ENCODE peak calls at places on chromosomes 6 and 20, in four cellular contexts. O is HepG2, C is GM12892, U is H1. T is an unnamed sample.

GRCh38 chr6:84227044-84227433 is 404 bp downstream of the CEP162 start:
- DNase-seq in O (no peak), C (no peak), U (no peak), T (no peak)

GRCh38 chr6:49142422-49143151 is 320.5 kb downstream of the MMUT start:
- DNase-seq in O (no peak), C (no peak), U (peak), T (no peak)

GRCh38 chr6:21946298-21946783 is 350.5 kb downstream of the PRL start:
- DNase-seq in O (no peak), C (no peak), U (no peak), T (no peak)

GRCh38 chr6:103000686-103001085 is 1607.2 kb downstream of the GRIK2 start:
- DNase-seq in O (no peak), C (no peak), U (no peak), T (no peak)

GRCh38 chr6:44537306-44538049 is 150.0 kb downstream of the CDC5L start:
- DNase-seq in O (no peak), C (no peak), U (no peak), T (no peak)

GRCh38 chr6:163490826-163491577 is 76.5 kb downstream of the QKI start:
- DNase-seq in O (no peak), C (no peak), U (no peak), T (no peak)

GRCh38 chr20:17518339-17519052 is 12.7 kb downstream of the BFSP1 start:
- DNase-seq in O (no peak), C (no peak), U (no peak), T (no peak)

GRCh38 chr6:148681666-148682065 is 65.2 kb upstream of the UST start:
- DNase-seq in O (no peak), C (no peak), U (no peak), T (no peak)

GRCh38 chr6:83536034-83536646 is 23.8 kb downstream of the PRSS35 start:
- DNase-seq in O (peak), C (no peak), U (no peak), T (no peak)

GRCh38 chr6:41475737-41476357 is 70.3 kb upstream of the FOXP4 start:
- DNase-seq in O (peak), C (no peak), U (no peak), T (no peak)

GRCh38 chr20:4998160-4998651 is 3.1 kb downstream of the SLC23A2 start:
- DNase-seq in O (peak), C (no peak), U (no peak), T (no peak)

GRCh38 chr20:14829897-14830296 is 492.5 kb upstream of the FLRT3 start:
- DNase-seq in O (no peak), C (no peak), U (no peak), T (no peak)

GRCh38 chr6:119844385-119844784 is 494.8 kb upstream of the MAN1A1 start:
- DNase-seq in O (no peak), C (no peak), U (no peak), T (no peak)

GRCh38 chr20:24469116-24470030 is at the start of gene SYNDIG1:
- DNase-seq in O (no peak), C (no peak), U (no peak), T (no peak)

GRCh38 chr6:5174756-5175155 is 86.0 kb downstream of the LYRM4 start:
- DNase-seq in O (no peak), C (no peak), U (no peak), T (no peak)

GRCh38 chr6:88089708-88090107 is 42.1 kb downstream of the SPACA1 start:
- DNase-seq in O (no peak), C (no peak), U (no peak), T (no peak)

GRCh38 chr20:34538671-34539123 is 19.8 kb upstream of the MAP1LC3A start:
- DNase-seq in O (peak), C (no peak), U (no peak), T (peak)

GRCh38 chr6:16600701-16601100 is 160.6 kb downstream of the ATXN1 start:
- DNase-seq in O (no peak), C (no peak), U (no peak), T (no peak)

GRCh38 chr20:35174458-35175216 is 2.8 kb downstream of the PROCR start:
- DNase-seq in O (peak), C (no peak), U (no peak), T (no peak)

GRCh38 chr20:23515250-23515939 is 24.5 kb downstream of the CST8 start:
- DNase-seq in O (no peak), C (no peak), U (no peak), T (no peak)

GRCh38 chr6:118042855-118043254 is 135.8 kb downstream of the SLC35F1 start:
- DNase-seq in O (no peak), C (no peak), U (no peak), T (no peak)

GRCh38 chr6:69696273-69696672 is 100.5 kb downstream of the LMBRD1 start:
- DNase-seq in O (no peak), C (no peak), U (no peak), T (no peak)

GRCh38 chr6:151695181-151695580 is 112.3 kb upstream of the ESR1 start:
- DNase-seq in O (no peak), C (no peak), U (no peak), T (no peak)

GRCh38 chr6:125104425-125104824 is 49.1 kb upstream of the TPD52L1 start:
- DNase-seq in O (no peak), C (no peak), U (no peak), T (no peak)

GRCh38 chr6:134195164-134195906 is 122.6 kb downstream of the SGK1 start:
- DNase-seq in O (peak), C (no peak), U (no peak), T (no peak)

GRCh38 chr6:20415304-20416062 is 13.8 kb downstream of the E2F3 start:
- DNase-seq in O (no peak), C (no peak), U (no peak), T (no peak)

GRCh38 chr6:73722318-73723060 is 26.5 kb downstream of the CD109 start:
- DNase-seq in O (no peak), C (no peak), U (no peak), T (no peak)

GRCh38 chr20:7744411-7744810 is 195.8 kb downstream of the HAO1 start:
- DNase-seq in O (no peak), C (no peak), U (no peak), T (no peak)

GRCh38 chr6:168126566-168127383 is 47.8 kb upstream of the FRMD1 start:
- DNase-seq in O (no peak), C (no peak), U (no peak), T (no peak)

GRCh38 chr6:36469148-36469661 is 26.4 kb downstream of the KCTD20 start:
- DNase-seq in O (no peak), C (no peak), U (no peak), T (no peak)

GRCh38 chr6:5619249-5619648 is 357.9 kb downstream of the FARS2 start:
- DNase-seq in O (no peak), C (no peak), U (no peak), T (peak)

GRCh38 chr6:14921878-14922277 is 324.0 kb upstream of the JARID2 start:
- DNase-seq in O (no peak), C (no peak), U (no peak), T (no peak)

GRCh38 chr20:7748624-7749023 is 191.6 kb downstream of the HAO1 start:
- DNase-seq in O (no peak), C (no peak), U (no peak), T (no peak)

DNA sequence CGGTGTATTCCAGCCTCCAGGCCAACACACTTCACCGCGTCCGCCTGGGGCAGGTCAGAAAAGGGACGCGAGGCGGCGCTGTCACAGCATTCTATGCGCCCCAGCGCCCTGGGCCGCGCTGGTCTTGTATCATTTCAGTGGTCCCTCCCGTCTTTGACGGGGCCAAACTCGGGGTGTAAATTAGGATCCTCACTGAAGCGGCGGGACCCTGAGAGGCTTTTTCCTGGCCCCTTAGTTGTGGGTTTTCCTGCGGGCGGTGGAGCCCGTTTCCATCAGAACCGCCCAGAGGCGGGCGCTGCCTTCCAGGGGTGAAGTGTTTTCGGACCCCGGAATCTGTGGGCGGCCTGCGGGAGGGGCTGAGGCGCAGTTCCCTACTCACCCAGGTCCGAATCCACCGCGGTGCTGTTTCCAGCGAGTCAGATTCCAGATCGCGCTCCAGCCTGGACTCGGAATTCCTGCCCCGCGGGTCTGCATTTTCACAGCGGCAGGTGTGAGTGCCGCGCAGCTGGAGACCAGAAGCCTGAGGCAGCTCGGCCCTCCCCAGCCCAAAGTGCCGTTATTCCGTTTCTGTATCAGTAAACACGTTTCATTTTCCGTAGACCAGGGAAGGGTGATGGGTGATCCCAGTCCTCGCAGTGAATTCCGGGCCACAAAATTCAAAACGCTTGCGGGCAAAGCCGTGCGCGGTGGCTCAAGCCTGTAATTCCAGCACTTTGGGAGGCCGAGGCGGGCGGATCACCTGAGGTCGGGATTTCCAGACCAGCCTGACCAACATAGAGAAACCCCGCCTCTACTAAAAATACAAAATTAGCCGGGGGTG is 3.9 kb upstream of the MICB start:
- DNase-seq in O (peak), C (no peak), U (no peak), T (peak)
- TF ChIP-seq POLR2AphosphoS5 in O (no peak), C (no peak), U (no peak), T (no peak)

GRCh38 chr6:46651766-46652165 is 852 bp downstream of the CYP39A1 start:
- DNase-seq in O (no peak), C (no peak), U (no peak), T (no peak)

GRCh38 chr6:46653439-46653942 is 716 bp downstream of the SLC25A27 start:
- DNase-seq in O (no peak), C (no peak), U (no peak), T (no peak)

GRCh38 chr6:46651006-46651405 is 1.6 kb downstream of the CYP39A1 start:
- DNase-seq in O (no peak), C (no peak), U (no peak), T (no peak)

GRCh38 chr6:46652232-46652602 is 401 bp downstream of the CYP39A1 start:
- DNase-seq in O (no peak), C (no peak), U (no peak), T (no peak)

DNA sequence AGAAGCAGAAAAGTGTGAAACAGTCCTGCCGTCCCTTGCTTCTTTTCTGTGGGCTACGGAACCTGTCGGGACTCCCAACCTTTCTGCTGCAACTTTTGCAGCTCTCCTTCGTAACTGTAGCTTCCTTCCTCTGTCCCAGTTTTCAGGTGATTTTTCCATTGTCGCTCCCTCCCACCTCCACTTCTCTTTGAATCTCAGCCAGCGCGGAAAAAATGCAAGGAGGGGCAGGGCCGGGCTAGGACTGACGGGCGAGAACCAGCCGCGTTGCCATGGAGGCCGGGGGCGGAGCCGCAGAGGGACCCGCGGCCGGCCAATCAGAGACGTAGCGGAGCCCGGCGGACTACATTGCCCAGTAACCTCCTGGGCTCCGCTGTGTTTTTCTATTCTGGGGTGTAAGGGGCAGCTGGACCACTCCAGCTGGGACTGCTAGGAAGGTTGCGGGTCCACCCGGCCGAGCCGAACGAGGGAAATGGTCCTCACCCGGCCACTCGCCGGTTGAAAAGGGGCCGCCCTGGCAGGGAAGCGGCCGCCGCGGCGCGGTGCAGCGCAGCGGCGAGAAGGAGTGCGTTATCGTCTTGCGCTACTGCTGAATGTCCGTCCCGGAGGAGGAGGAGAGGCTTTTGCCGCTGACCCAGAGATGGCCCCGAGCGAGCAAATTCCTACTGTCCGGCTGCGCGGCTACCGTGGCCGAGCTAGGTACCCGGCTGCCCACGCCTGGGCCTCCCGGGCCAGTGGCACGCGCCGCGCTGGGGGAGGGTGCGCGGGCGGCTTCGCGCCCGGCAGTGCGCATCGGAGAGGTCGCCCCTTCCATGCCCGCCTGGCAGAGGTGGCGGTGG is at the start of the genes CYP39A1 and SLC25A27:
- DNase-seq in O (peak), C (peak), U (peak), T (peak)
- TF ChIP-seq POLR2A in O (no peak), C (no peak), U (no peak), T (no peak)

GRCh38 chr20:54467622-54468021 is 7.8 kb upstream of the DOK5 start:
- DNase-seq in O (no peak), C (no peak), U (no peak), T (no peak)
- TF ChIP-seq TAF1 in O (no peak), C (no peak), U (no peak), T (no peak)

DNA sequence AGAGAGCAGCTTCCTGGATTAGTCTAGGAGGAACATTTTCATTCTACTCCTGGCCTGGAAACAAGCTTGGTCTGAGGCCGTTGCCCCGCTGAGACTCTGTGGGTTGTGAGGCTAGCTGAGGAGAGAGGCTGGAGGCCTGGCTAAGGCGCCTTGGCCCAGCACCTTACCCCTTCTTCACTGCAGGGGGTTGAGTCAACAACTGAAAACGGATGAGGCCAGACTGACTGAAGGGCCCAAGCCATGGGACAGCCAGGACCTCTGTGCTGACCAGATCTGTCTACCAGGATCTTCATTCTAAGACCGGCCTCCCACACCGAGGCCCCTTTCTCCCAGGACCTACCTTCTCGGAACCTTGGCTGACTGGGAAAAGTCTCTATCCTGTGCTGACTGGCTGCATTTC is 3.5 kb upstream of the AVP start:
- DNase-seq in O (no peak), C (no peak), U (no peak), T (no peak)
- TF ChIP-seq POLR2AphosphoS5 in O (no peak), C (no peak), U (no peak), T (no peak)

DNA sequence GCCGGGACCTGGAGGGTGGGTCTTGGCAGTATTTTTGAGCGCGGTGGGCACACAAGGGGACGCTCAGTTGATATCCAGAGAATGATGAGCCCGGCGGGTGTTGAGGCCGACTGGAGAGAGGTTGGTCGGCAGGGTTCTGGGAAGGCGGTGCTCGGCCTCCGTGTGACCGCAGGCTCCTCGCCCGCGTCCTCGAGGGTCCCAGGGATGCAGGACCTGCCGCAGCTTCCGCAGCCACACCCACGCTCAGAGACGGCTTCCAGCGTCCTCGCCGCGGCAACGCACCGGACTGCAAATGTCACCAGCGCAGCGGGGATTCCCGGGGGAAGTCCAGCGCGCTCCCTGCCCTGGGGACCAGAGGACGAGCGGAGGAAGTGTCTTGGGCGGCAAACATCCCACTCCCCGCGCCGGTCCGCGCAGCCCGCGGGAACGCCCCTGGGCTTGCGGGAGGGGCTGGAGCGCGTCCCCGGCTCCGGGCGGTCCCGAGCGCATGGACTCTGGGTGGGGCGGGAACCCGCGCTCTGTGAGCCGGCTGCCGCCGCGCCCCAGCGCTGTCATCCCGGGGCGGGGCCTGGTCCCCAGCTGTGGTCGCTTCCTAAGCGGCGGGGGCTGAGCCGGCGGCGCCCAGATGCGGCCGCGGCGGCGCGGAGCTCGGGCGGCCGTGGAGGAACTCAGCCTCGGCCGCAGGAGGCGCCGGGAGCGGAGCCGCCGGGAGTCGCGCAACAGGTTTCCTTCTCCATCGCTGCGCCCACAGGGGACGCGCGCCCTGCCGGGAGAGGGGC is at the start of gene STX11:
- DNase-seq in O (no peak), C (peak), U (peak), T (peak)
- TF ChIP-seq POLR2A in O (no peak), C (peak), U (no peak), T (peak)

DNA sequence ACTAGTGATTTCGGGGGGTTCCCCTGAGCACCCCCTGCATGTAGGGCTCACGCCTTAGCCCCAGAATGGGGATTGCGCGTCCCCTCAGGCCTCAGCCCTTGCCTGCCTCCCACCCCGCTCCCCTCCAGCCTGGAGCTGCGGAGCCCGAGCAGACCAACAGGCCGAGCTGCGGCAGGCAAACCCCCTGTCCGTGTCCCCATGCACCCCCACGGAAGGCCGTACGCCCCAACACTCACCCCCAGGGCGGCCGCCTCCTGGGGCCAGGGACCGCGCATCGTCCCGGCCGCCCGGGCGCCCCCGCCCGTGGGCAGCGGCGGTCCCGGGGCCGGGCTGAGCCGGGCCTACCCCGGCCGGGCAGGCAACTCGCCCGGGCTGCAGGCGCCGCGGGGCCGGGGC is 1.2 kb upstream of the KCNB1 start:
- DNase-seq in O (no peak), C (no peak), U (no peak), T (no peak)
- TF ChIP-seq TAF1 in O (no peak), C (no peak), U (no peak), T (no peak)

GRCh38 chr6:26088344-26088743 is 1.1 kb downstream of the HFE start:
- DNase-seq in O (no peak), C (no peak), U (no peak), T (no peak)
- TF ChIP-seq POLR2AphosphoS5 in O (no peak), C (no peak), U (no peak), T (no peak)

DNA sequence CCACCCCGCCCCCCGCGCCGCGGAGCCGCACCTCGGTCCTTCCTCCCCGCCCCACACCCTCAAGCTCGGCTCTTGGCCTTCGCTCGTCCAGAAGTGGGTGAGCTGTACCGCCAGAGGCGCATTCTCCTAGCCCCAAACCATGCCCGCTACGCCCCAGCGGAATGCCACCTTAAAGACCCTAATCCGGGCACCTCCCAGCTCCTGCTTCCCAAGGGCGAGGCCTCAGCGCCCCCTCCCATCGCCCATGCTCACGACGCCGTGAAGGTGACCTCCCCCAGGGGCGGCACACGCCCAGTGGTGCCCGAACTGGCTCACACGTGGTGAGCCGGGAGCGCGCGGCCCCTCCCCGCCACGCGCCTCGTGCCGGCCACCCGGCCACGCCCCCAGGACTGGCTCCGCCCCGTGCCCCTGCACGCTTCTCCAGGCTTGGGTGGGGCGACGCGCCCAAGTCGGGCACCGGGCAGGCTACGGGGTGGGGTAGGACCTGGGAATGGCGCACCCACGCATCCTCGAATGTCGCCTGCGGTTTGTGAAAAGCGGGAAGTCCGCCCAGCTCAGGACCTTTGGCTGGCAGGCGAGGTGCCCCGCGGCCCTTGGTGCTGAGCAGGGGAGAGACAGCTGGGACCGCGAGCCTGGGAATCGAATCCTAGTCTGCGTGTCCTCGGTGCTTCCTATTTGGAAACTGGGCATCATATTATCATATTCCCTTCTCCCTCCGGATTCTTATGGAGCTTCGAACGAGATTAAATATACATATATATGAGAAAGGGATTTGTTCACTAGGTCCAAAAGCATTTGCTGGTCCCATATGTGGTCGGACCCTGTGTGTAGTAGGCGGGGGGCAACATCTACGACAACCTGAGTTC is 942 bp upstream of the SOX12 start:
- DNase-seq in O (peak), C (peak), U (no peak), T (peak)
- TF ChIP-seq POLR2A in O (peak), C (peak), U (no peak), T (peak)

GRCh38 chr20:51523276-51524013 is 19.1 kb downstream of the NFATC2 start:
- DNase-seq in O (no peak), C (no peak), U (no peak), T (no peak)
- TF ChIP-seq TAF1 in O (no peak), C (no peak), U (no peak), T (no peak)